ENCODE peak calls at places on chromosomes 2 and 18, in six cellular contexts. T is lower lobe of right lung; I is CD4-positive, CD25-positive, alpha-beta regulatory T cell; C is upper lobe of left lung; H is SK-N-SH; Y is osteoblast. B is an unnamed sample.

GRCh38 chr2:24986397-24986796 is 14.6 kb upstream of the DNAJC27 start:
- DNase-seq in T (no peak), I (no peak), C (no peak), H (no peak), Y (no peak), B (no peak)

GRCh38 chr2:98242006-98242405 is 104.2 kb upstream of the CNGA3 start:
- DNase-seq in T (no peak), I (no peak), C (no peak), H (no peak), Y (no peak), B (no peak)

GRCh38 chr2:60589093-60589492 is 35.6 kb upstream of the BCL11A start:
- DNase-seq in T (no peak), I (no peak), C (no peak), H (no peak), Y (no peak), B (no peak)

GRCh38 chr2:31335921-31336570 is 78.5 kb downstream of the XDH start:
- DNase-seq in T (no peak), I (no peak), C (no peak), H (peak), Y (no peak), B (no peak)

GRCh38 chr2:15145046-15145817 is 415.9 kb downstream of the NBAS start:
- DNase-seq in T (no peak), I (no peak), C (no peak), H (no peak), Y (peak), B (no peak)

GRCh38 chr2:2826209-2826551 is 495.1 kb upstream of the MYT1L start:
- DNase-seq in T (no peak), I (no peak), C (peak), H (peak), Y (no peak), B (no peak)

GRCh38 chr18:54964741-54965140 is 5.5 kb upstream of the CCDC68 start:
- DNase-seq in T (no peak), I (no peak), C (no peak), H (no peak), Y (peak), B (no peak)

GRCh38 chr2:159615187-159615935 is 987 bp downstream of the BAZ2B start:
- DNase-seq in T (peak), I (peak), C (peak), H (peak), Y (peak), B (peak)

GRCh38 chr2:69933839-69934613 is 19.1 kb downstream of the MXD1 start:
- DNase-seq in T (no peak), I (no peak), C (peak), H (no peak), Y (peak), B (no peak)

GRCh38 chr2:226153553-226153952 is 646.1 kb downstream of the IRS1 start:
- DNase-seq in T (no peak), I (no peak), C (no peak), H (no peak), Y (no peak), B (no peak)

GRCh38 chr2:145685323-145686050 is 1165.6 kb upstream of the ZEB2 start:
- DNase-seq in T (no peak), I (no peak), C (no peak), H (no peak), Y (no peak), B (no peak)

GRCh38 chr2:105437708-105438103 is 38.9 kb upstream of the FHL2 start:
- DNase-seq in T (no peak), I (no peak), C (no peak), H (peak), Y (peak), B (no peak)

GRCh38 chr2:188399159-188399558 is 107.5 kb downstream of the GULP1 start:
- DNase-seq in T (no peak), I (no peak), C (no peak), H (no peak), Y (peak), B (no peak)

GRCh38 chr2:65382323-65382722 is 50.1 kb downstream of the SPRED2 start:
- DNase-seq in T (no peak), I (no peak), C (no peak), H (no peak), Y (no peak), B (no peak)

GRCh38 chr2:202782930-202783558 is 88.5 kb downstream of the ICA1L start:
- DNase-seq in T (no peak), I (no peak), C (no peak), H (no peak), Y (no peak), B (no peak)

GRCh38 chr2:113720167-113720566 is 36.3 kb downstream of the SLC35F5 start:
- DNase-seq in T (no peak), I (no peak), C (no peak), H (peak), Y (peak), B (no peak)

GRCh38 chr2:236221798-236222197 is 42.4 kb downstream of the ASB18 start:
- DNase-seq in T (no peak), I (no peak), C (no peak), H (no peak), Y (no peak), B (no peak)

GRCh38 chr2:130807659-130808385 is 28.9 kb upstream of the ARHGEF4 start:
- DNase-seq in T (no peak), I (no peak), C (no peak), H (no peak), Y (no peak), B (no peak)

GRCh38 chr2:55141572-55142413 is 90.3 kb downstream of the CLHC1 start:
- DNase-seq in T (no peak), I (no peak), C (peak), H (no peak), Y (no peak), B (no peak)

GRCh38 chr2:144328933-144329332 is 191.0 kb downstream of the ZEB2 start:
- DNase-seq in T (no peak), I (no peak), C (no peak), H (no peak), Y (no peak), B (no peak)

GRCh38 chr18:61569176-61569892 is 236.1 kb downstream of the CDH20 start:
- DNase-seq in T (no peak), I (no peak), C (no peak), H (no peak), Y (peak), B (no peak)

GRCh38 chr2:169476459-169476858 is 2.8 kb upstream of the BBS5 start:
- DNase-seq in T (no peak), I (no peak), C (no peak), H (no peak), Y (no peak), B (no peak)

GRCh38 chr2:111148225-111148873 is 27.6 kb downstream of the BCL2L11 start:
- DNase-seq in T (no peak), I (no peak), C (no peak), H (no peak), Y (no peak), B (no peak)

GRCh38 chr2:109160714-109161440 is 31.9 kb downstream of the SH3RF3 start:
- DNase-seq in T (no peak), I (no peak), C (no peak), H (no peak), Y (no peak), B (no peak)

GRCh38 chr2:70619167-70619566 is 65.5 kb upstream of the TGFA start:
- DNase-seq in T (no peak), I (no peak), C (no peak), H (no peak), Y (no peak), B (no peak)

GRCh38 chr2:108297436-108298141 is 8.9 kb downstream of the SULT1C2 start:
- DNase-seq in T (no peak), I (no peak), C (no peak), H (no peak), Y (peak), B (no peak)

GRCh38 chr18:48974304-48975220 is 23.8 kb upstream of the SMAD7 start:
- DNase-seq in T (no peak), I (no peak), C (no peak), H (peak), Y (no peak), B (no peak)
- H3K4me3 ChIP-seq in T (peak), I (no peak), C (peak), H (peak), Y (peak), B (peak)

GRCh38 chr2:11406492-11407381 is 59.2 kb downstream of the E2F6 start:
- DNase-seq in T (no peak), I (no peak), C (no peak), H (peak), Y (peak), B (no peak)
- H3K4me3 ChIP-seq in T (no peak), I (no peak), C (no peak), H (no peak), Y (peak), B (no peak)

GRCh38 chr2:175167076-175167791 is 769 bp downstream of the ATF2 start:
- DNase-seq in T (peak), I (no peak), C (peak), H (peak), Y (no peak), B (no peak)

GRCh38 chr2:175167792-175168563 is at the start of gene ATF2:
- DNase-seq in T (peak), I (peak), C (peak), H (peak), Y (peak), B (peak)

GRCh38 chr2:175168564-175168945 is 552 bp upstream of the ATF2 start:
- DNase-seq in T (no peak), I (no peak), C (no peak), H (no peak), Y (no peak), B (no peak)

GRCh38 chr2:175170679-175171304 is 2.8 kb upstream of the ATF2 start:
- DNase-seq in T (no peak), I (no peak), C (no peak), H (no peak), Y (no peak), B (no peak)

DNA sequence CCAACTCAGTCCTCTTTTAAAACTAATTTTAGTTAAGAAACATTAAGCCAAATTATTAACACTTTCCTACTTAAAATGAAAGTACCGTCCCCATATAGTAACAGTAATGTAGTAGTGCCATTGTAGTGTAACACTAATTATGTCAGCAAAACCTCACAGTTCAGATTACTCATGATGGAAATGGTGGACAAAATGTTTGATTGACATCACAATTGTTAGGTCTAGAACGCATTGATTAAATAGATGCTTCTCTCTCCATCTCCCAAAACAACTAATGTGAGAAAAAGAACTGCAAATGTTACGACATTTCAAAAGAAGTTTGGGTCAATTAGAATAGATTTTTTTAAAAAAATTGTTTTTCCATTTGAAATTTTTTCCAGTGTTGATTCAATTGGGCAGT is 1.2 kb upstream of the ATF2 start:
- DNase-seq in T (no peak), I (no peak), C (no peak), H (no peak), Y (no peak), B (no peak)
- H3K4me3 ChIP-seq in T (peak), I (peak), C (peak), H (peak), Y (peak), B (peak)

GRCh38 chr2:170869461-170869860 is 52.8 kb downstream of the GAD1 start:
- DNase-seq in T (no peak), I (no peak), C (no peak), H (no peak), Y (no peak), B (no peak)

GRCh38 chr2:170878505-170878904 is 50.5 kb upstream of the GORASP2 start:
- DNase-seq in T (no peak), I (no peak), C (no peak), H (no peak), Y (no peak), B (no peak)

GRCh38 chr2:170869036-170869435 is 52.3 kb downstream of the GAD1 start:
- DNase-seq in T (no peak), I (no peak), C (no peak), H (no peak), Y (no peak), B (no peak)

GRCh38 chr2:170878061-170878460 is 51.0 kb upstream of the GORASP2 start:
- DNase-seq in T (no peak), I (no peak), C (no peak), H (no peak), Y (no peak), B (no peak)

DNA sequence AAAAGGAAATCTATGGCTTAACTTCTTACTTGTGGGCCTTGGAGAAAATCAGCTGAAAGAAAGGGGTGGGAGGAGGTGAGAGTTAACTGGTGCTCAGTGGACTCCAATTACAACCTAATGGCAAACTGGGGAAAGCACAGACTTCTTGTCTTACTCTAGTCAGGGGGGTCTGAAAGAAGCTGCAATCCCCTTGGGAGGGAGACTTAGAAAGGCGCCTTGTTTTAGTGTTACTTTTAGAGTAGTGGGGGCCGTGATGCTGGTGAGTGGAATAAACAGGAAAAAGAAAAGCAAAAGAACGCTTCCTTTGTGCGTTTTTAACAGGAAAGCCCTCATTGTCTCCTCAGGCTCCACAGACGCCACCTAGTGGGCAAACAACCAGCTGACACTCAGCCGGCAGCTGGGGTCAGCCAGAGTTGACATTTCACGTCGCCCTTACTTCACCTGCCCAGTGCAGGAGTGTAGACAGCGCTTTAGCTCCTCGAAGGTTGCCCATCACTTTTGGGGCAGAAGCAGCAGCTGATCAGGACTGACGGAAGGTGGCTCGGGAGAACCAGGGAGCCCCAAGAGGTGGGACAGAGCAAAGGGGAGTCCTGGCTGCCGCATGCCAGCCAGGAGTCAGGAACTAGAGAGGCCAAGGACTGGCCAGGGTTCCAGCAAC is 55.9 kb upstream of the GORASP2 start:
- DNase-seq in T (peak), I (peak), C (peak), H (peak), Y (peak), B (peak)
- H3K4me3 ChIP-seq in T (peak), I (peak), C (peak), H (peak), Y (peak), B (no peak)

GRCh38 chr18:47928466-47928865 is 2.0 kb downstream of the SMAD2 start:
- DNase-seq in T (no peak), I (no peak), C (no peak), H (no peak), Y (no peak), B (no peak)
- H3K4me3 ChIP-seq in T (peak), I (peak), C (peak), H (peak), Y (peak), B (no peak)

DNA sequence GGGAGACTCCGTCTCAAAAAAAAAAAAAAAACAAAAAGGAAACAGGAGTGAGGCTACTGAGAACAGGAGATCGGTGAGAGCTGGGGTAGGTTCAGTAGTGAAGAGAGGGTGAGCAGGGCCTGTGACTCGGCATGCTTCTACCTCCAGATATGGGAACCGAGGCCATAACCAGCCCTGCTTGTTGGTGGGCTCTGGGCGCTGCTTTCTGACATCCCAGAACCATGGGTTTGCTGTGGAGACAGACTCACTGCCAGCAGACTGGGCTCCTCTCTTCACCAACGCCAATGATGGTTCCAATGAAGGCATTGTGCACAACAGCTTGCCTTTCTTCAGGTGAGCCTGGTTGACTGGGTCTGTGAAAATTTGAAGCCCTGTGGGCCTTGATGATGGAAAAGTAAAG is 6.2 kb downstream of the CAD start:
- DNase-seq in T (no peak), I (no peak), C (no peak), H (no peak), Y (no peak), B (no peak)
- H3K4me3 ChIP-seq in T (no peak), I (no peak), C (no peak), H (no peak), Y (no peak), B (no peak)

GRCh38 chr2:8278709-8279354 is 403.0 kb upstream of the ID2 start:
- DNase-seq in T (no peak), I (no peak), C (no peak), H (no peak), Y (no peak), B (no peak)
- H3K4me3 ChIP-seq in T (no peak), I (no peak), C (no peak), H (no peak), Y (no peak), B (no peak)

GRCh38 chr2:207163815-207164747 is 1.7 kb downstream of the KLF7 start:
- DNase-seq in T (peak), I (no peak), C (peak), H (no peak), Y (peak), B (peak)

GRCh38 chr2:207167129-207167923 is 1.6 kb upstream of the KLF7 start:
- DNase-seq in T (no peak), I (no peak), C (peak), H (no peak), Y (peak), B (no peak)

GRCh38 chr2:207166349-207167128 is 791 bp upstream of the KLF7 start:
- DNase-seq in T (peak), I (peak), C (peak), H (peak), Y (peak), B (peak)

GRCh38 chr2:207166039-207166348 is 246 bp upstream of the KLF7 start:
- DNase-seq in T (peak), I (peak), C (peak), H (peak), Y (peak), B (peak)

GRCh38 chr2:207165121-207166038 is at the start of gene KLF7:
- DNase-seq in T (peak), I (peak), C (peak), H (peak), Y (peak), B (peak)
- H3K4me3 ChIP-seq in T (peak), I (peak), C (peak), H (peak), Y (peak), B (peak)

DNA sequence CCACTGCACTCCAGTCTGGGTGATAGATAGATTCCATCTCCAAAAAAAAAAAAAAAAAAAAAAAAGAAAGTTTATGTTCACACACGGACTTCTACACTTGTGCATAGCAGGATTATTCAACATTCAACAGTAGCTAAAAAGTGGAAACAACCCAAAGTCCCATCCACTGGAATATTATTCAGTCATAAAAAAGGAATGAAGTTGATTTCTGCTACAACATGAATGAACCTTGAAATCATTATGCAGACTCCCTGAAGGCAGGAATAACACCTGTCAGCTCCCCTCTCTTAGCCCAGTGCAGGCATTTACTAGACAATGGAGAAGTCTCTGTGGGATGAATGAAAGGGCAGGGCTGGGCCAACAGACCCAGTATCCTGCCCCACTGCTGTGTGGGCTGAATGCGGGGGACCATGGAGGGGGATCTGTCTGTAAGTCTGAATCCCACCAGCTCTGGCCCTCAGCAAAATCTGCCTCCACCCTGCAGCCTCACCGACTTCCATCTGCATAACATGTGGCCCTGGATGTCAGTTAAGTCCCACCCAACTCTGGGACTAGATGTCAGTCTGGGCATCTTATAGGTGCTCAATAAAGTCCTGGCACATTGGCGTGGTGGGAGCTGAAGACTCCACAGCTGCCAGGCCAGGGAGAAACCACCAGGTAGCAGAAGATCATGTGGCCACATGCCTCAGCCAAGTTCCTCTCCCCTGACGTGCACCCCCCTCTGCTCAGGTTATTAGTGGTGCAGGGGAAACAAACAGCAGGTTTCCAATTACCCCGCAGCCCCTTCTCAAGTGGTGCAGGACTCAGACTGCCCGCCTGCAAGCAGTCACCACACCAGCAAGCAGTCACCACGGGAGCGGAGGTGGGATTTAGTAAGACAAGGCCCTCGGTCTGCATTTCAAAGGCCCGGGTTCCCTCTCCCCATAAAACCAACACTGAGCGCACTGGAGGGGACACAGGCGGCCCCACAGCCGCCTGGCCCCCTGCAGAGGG is 8.9 kb downstream of the ZFP36L2 start:
- DNase-seq in T (no peak), I (no peak), C (no peak), H (no peak), Y (peak), B (no peak)
- H3K4me3 ChIP-seq in T (peak), I (no peak), C (no peak), H (no peak), Y (no peak), B (no peak)

GRCh38 chr2:133651861-133652260 is 83.6 kb upstream of the NCKAP5 start:
- DNase-seq in T (no peak), I (no peak), C (no peak), H (no peak), Y (no peak), B (no peak)

GRCh38 chr2:133657591-133657990 is 89.3 kb upstream of the NCKAP5 start:
- DNase-seq in T (no peak), I (no peak), C (no peak), H (no peak), Y (peak), B (no peak)

GRCh38 chr2:133655565-133656113 is 87.4 kb upstream of the NCKAP5 start:
- DNase-seq in T (no peak), I (no peak), C (no peak), H (no peak), Y (no peak), B (no peak)

GRCh38 chr2:133653116-133653515 is 84.9 kb upstream of the NCKAP5 start:
- DNase-seq in T (no peak), I (no peak), C (no peak), H (no peak), Y (no peak), B (no peak)

DNA sequence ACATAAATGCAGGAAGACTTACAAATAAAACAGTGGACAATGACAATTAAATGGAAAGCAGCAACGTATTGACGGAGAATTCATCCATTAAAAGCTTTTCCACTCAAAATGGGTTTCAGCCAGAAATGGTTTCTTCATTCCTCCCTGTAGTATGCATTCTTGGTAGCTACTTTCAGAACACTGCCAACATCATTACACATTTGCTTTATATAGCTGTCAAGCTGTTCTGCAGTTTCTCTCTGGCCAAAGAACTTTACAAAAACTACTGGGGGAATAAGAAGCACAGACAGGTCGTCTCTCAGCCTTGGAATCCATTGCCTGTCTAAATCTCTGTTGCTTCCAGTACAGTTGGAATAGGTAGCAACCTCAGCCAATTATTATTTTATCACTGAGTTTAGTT is 84.1 kb upstream of the NCKAP5 start:
- DNase-seq in T (no peak), I (no peak), C (no peak), H (no peak), Y (peak), B (no peak)
- H3K4me3 ChIP-seq in T (no peak), I (no peak), C (no peak), H (no peak), Y (no peak), B (no peak)

B was measured in pancreas.